ENCODE peak calls at places on chromosomes 7 and 10, in eight cellular contexts. A is RWPE1; J is tibial nerve; D is heart left ventricle; X is mucosa of descending colon; F is K562; P is progenitor cell of endocrine pancreas; H is activated CD8-positive, alpha-beta T cell treated with anti-CD3 and anti-CD28 coated beads for 36 hours. V is an unnamed sample.

GRCh38 chr7:149843566-149843965 is 5.4 kb downstream of the ZNF862 start:
- DNase-seq in D (no peak), P (no peak), H (no peak), F (no peak), J (no peak), A (no peak), X (no peak), V (no peak)

GRCh38 chr7:22581099-22581498 is 81.1 kb upstream of the STEAP1B start:
- DNase-seq in H (no peak), P (no peak), X (no peak), A (no peak), D (no peak), J (no peak), F (no peak), V (no peak)

GRCh38 chr7:14821757-14822480 is 80.6 kb downstream of the DGKB start:
- DNase-seq in H (no peak), F (no peak), A (no peak), D (no peak), X (no peak), J (no peak), P (no peak), V (no peak)

GRCh38 chr10:61408065-61408464 is 45.1 kb downstream of the TMEM26 start:
- DNase-seq in A (no peak), P (no peak), H (no peak), F (no peak), J (no peak), D (no peak), X (no peak), V (no peak)

GRCh38 chr10:112624546-112625048 is 177.6 kb downstream of the VTI1A start:
- DNase-seq in D (no peak), F (no peak), J (no peak), A (no peak), X (no peak), H (no peak), P (no peak), V (no peak)

GRCh38 chr7:19899517-19899916 is 126.1 kb upstream of the TMEM196 start:
- DNase-seq in H (no peak), F (no peak), X (no peak), A (no peak), P (no peak), D (no peak), J (no peak), V (no peak)

GRCh38 chr10:24209946-24210491 is 1.1 kb downstream of the KIAA1217 start:
- DNase-seq in P (no peak), X (no peak), F (no peak), J (no peak), A (peak; percentile 73), D (peak; percentile 17), H (peak; percentile 76), V (no peak)

GRCh38 chr10:121404611-121405010 is 193.6 kb downstream of the FGFR2 start:
- DNase-seq in F (no peak), H (no peak), J (no peak), A (no peak), P (no peak), D (no peak), X (no peak), V (no peak)

GRCh38 chr10:28794986-28795385 is 117.7 kb downstream of the BAMBI start:
- DNase-seq in A (no peak), D (no peak), F (no peak), J (no peak), X (no peak), P (no peak), H (no peak), V (no peak)

GRCh38 chr10:19874791-19875190 is 58.6 kb downstream of the PLXDC2 start:
- DNase-seq in H (no peak), X (no peak), J (no peak), D (no peak), F (no peak), A (peak; percentile 10), P (no peak), V (no peak)

GRCh38 chr10:78299861-78300453 is 266.3 kb downstream of the RPS24 start:
- DNase-seq in D (peak; percentile 36), X (peak; percentile 18), A (no peak), J (no peak), P (no peak), H (peak; percentile 42), F (no peak), V (no peak)

GRCh38 chr10:126270116-126270515 is 118.2 kb downstream of the ADAM12 start:
- DNase-seq in X (no peak), A (peak; percentile 27), D (no peak), J (no peak), P (no peak), F (no peak), H (no peak), V (no peak)

GRCh38 chr7:31125171-31125570 is 73.1 kb downstream of the ADCYAP1R1 start:
- DNase-seq in F (no peak), D (no peak), P (no peak), H (no peak), X (no peak), A (no peak), J (no peak), V (no peak)

GRCh38 chr7:70915067-70915466 is 216.9 kb upstream of the GALNT17 start:
- DNase-seq in F (no peak), J (no peak), P (no peak), D (no peak), H (no peak), X (no peak), A (no peak), V (no peak)

GRCh38 chr10:44853148-44853734 is 57.9 kb upstream of the TMEM72 start:
- DNase-seq in H (no peak), X (no peak), F (no peak), P (no peak), D (no peak), J (no peak), A (no peak), V (no peak)

GRCh38 chr7:121960678-121961461 is 87.9 kb downstream of the PTPRZ1 start:
- DNase-seq in A (peak; percentile 81), H (no peak), J (no peak), D (no peak), X (no peak), F (no peak), P (no peak), V (no peak)

GRCh38 chr10:132938472-132939329 is 3.7 kb downstream of the CFAP46 start:
- DNase-seq in A (no peak), D (no peak), J (no peak), F (peak; percentile 35), H (peak; percentile 44), X (no peak), P (no peak), V (peak; percentile 9)

GRCh38 chr7:116782177-116782711 is 80.1 kb upstream of the CAPZA2 start:
- DNase-seq in A (no peak), J (no peak), H (no peak), X (no peak), D (no peak), P (no peak), F (no peak), V (no peak)

GRCh38 chr7:128056901-128057300 is 25.7 kb upstream of the LRRC4 start:
- DNase-seq in J (no peak), D (no peak), H (no peak), F (no peak), P (no peak), X (no peak), A (no peak), V (no peak)

GRCh38 chr7:141043621-141044020 is 28.9 kb upstream of the MRPS33 start:
- DNase-seq in H (no peak), D (no peak), X (no peak), J (no peak), F (no peak), A (no peak), P (no peak), V (no peak)

GRCh38 chr10:114515515-114515914 is 111.2 kb upstream of the AFAP1L2 start:
- DNase-seq in X (no peak), J (no peak), H (no peak), D (no peak), A (no peak), P (no peak), F (no peak), V (no peak)

GRCh38 chr7:37180828-37181549 is 267.7 kb downstream of the ELMO1 start:
- DNase-seq in P (no peak), D (no peak), X (no peak), F (no peak), A (no peak), H (no peak), J (no peak), V (no peak)
- TF ChIP-seq CTCF in P (no peak), D (no peak), X (no peak), F (no peak), A (no peak), H (no peak), J (no peak), V (no peak)

DNA sequence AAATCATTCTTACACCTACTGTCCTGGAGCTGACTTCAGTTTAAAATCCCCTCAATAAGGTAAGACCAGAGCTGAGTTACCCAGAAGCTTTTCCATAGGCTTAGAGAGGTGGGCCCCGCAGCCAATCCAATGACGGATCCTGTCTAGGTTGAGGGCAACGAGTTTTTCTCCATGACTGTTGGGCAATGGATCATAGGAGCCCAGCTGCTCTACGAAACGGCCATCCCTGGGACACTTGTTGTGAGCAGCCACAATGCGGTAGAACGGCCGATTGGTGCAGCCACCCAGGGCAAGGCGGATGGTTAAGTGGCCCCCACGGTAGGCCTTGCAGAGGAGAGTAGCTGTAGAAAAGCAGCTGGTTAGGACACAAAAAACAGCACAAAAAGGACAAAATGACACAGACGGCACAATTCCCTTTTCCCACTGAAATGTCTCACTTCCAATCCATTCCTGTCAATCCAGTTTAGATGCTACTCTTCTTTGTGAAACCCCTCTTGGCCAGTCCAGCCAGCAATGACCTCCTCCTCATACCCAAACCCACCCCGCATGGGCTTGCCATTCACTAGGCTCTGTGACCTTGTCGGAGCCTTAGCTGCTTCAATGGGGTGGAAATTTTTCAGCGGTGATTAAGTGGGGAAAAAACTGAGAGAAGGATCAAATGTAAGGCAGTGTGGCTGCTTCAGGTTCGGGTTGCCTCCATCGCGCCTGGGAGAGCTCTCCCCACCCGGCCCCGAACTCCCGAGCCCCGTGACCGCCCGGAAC is 580 bp downstream of the MRPS16 start:
- DNase-seq in F (no peak), H (peak; percentile 38), X (peak; percentile 9), D (no peak), P (no peak), J (no peak), A (no peak), V (no peak)
- TF ChIP-seq CTCF in F (no peak), H (no peak), X (no peak), D (no peak), P (no peak), J (no peak), A (no peak), V (no peak)

DNA sequence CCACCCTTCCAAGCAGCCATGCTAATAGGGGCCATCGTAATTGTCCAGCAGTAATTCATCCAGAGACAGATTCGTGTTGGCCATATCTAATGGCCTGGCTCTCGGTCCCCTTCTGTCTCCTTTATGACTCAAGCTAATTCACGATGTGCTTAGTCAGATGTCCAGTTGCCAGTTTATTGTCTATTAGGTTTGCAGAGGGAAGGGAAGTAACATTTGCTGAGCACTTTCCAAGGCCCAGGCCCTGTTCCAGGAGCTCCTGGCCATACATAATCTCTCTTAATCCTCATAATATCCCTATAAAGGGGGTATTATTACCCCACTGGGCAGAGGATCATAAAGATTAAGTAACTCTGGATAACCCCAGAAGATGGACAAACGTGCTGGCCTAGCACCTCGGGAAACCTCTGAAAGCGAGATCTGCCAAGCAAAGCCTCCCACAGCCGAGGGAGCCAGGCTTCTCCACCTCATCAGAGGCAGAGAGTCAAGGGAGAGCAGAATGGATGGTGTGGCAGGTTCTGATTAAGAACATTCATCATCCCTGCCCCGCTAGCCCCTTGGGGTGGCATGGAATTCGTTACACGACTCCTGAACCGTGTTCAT is 153.7 kb downstream of the PLXNA4 start:
- DNase-seq in F (no peak), H (no peak), J (no peak), P (no peak), D (no peak), X (no peak), A (no peak), V (no peak)
- TF ChIP-seq CTCF in F (no peak), H (no peak), J (no peak), P (no peak), D (no peak), X (no peak), A (no peak), V (no peak)

GRCh38 chr10:14975672-14976273 is 16.6 kb downstream of the MEIG1 start:
- DNase-seq in J (no peak), X (no peak), P (no peak), H (no peak), A (no peak), F (peak; percentile 19), D (no peak), V (no peak)
- TF ChIP-seq CTCF in J (no peak), X (no peak), P (no peak), H (peak; percentile 27), A (peak; percentile 15), F (peak; percentile 47), D (no peak), V (peak; percentile 8)

V was measured in natural killer cell.